ENCODE peak calls at places on chromosomes 11 and 22, in four cellular contexts. L is lung, C is breast epithelium, X is cardiac muscle cell. O is an unnamed sample. For H3K9me3, the result is how much of the 10 kb centered on the place peaks cover.

GRCh38 chr22:45548991-45549736 is 46.5 kb downstream of the FBLN1 start:
- DNase-seq in L (no peak), C (no peak), X (peak), O (peak)

GRCh38 chr11:104487035-104487775 is 323.3 kb upstream of the PDGFD start:
- DNase-seq in L (no peak), C (no peak), X (no peak), O (no peak)

GRCh38 chr22:35446365-35446764 is 46.4 kb downstream of the MCM5 start:
- DNase-seq in L (no peak), C (no peak), X (no peak), O (no peak)

GRCh38 chr11:114219559-114220349 is 76.4 kb upstream of the NNMT start:
- DNase-seq in L (peak), C (no peak), X (peak), O (no peak)

GRCh38 chr11:16924826-16925494 is 89.3 kb downstream of the PLEKHA7 start:
- DNase-seq in L (peak), C (peak), X (peak), O (no peak)

GRCh38 chr11:70717961-70718595 is 319.7 kb downstream of the CTTN start:
- DNase-seq in L (no peak), C (no peak), X (no peak), O (no peak)

GRCh38 chr11:3916962-3917361 is 61.5 kb downstream of the STIM1 start:
- DNase-seq in L (no peak), C (no peak), X (no peak), O (no peak)

GRCh38 chr11:48014917-48015316 is 34.6 kb downstream of the PTPRJ start:
- DNase-seq in L (no peak), C (no peak), X (no peak), O (no peak)

GRCh38 chr11:70931430-70931829 is 320.9 kb downstream of the SHANK2 start:
- DNase-seq in L (no peak), C (no peak), X (no peak), O (no peak)

GRCh38 chr22:35839811-35840739 is 122.4 kb downstream of the APOL5 start:
- DNase-seq in L (peak), C (peak), X (peak), O (peak)

GRCh38 chr11:104522650-104523049 is 358.7 kb upstream of the PDGFD start:
- DNase-seq in L (no peak), C (no peak), X (no peak), O (no peak)

GRCh38 chr11:12177739-12178338 is 67.4 kb downstream of the MICAL2 start:
- DNase-seq in L (no peak), C (no peak), X (peak), O (no peak)

GRCh38 chr11:76189682-76190081 is 16.6 kb downstream of the WNT11 start:
- DNase-seq in L (no peak), C (no peak), X (no peak), O (no peak)

GRCh38 chr11:74783241-74783871 is 34.7 kb downstream of the RNF169 start:
- DNase-seq in L (no peak), C (no peak), X (no peak), O (no peak)

GRCh38 chr11:114762437-114762836 is 84.1 kb downstream of the NXPE2 start:
- DNase-seq in L (peak), C (peak), X (peak), O (no peak)

GRCh38 chr22:44191036-44191454 is 10.3 kb downstream of the PARVG start:
- DNase-seq in L (no peak), C (no peak), X (no peak), O (no peak)

GRCh38 chr22:42363851-42364250 is 68.4 kb downstream of the NFAM1 start:
- DNase-seq in L (no peak), C (no peak), X (no peak), O (no peak)

GRCh38 chr22:23393721-23394320 is 186.3 kb downstream of the IGLL1 start:
- DNase-seq in L (no peak), C (peak), X (no peak), O (no peak)

GRCh38 chr11:2519879-2520735 is 75.3 kb downstream of the KCNQ1 start:
- DNase-seq in L (no peak), C (peak), X (no peak), O (no peak)

GRCh38 chr22:19929586-19930302 is 11.8 kb upstream of the COMT start:
- DNase-seq in L (no peak), C (no peak), X (no peak), O (no peak)

GRCh38 chr11:83836883-83837654 is 550.9 kb upstream of the CCDC90B start:
- DNase-seq in L (peak), C (no peak), X (peak), O (no peak)

GRCh38 chr22:41398921-41399320 is 17.2 kb downstream of the TEF start:
- DNase-seq in L (no peak), C (no peak), X (no peak), O (no peak)

GRCh38 chr11:128422576-128423370 is 164.6 kb downstream of the ETS1 start:
- DNase-seq in L (no peak), C (no peak), X (no peak), O (no peak)

GRCh38 chr22:40898850-40899357 is 37.0 kb upstream of the DNAJB7 start:
- DNase-seq in L (no peak), C (no peak), X (peak), O (no peak)

GRCh38 chr11:72326151-72326842 is 82.3 kb upstream of the PHOX2A start:
- DNase-seq in L (no peak), C (no peak), X (no peak), O (no peak)

GRCh38 chr11:114566273-114566672 is 6.6 kb upstream of the NXPE1 start:
- DNase-seq in L (no peak), C (no peak), X (no peak), O (no peak)

GRCh38 chr11:134647066-134647746 is 235.2 kb upstream of the B3GAT1 start:
- DNase-seq in L (no peak), C (peak), X (no peak), O (no peak)

DNA sequence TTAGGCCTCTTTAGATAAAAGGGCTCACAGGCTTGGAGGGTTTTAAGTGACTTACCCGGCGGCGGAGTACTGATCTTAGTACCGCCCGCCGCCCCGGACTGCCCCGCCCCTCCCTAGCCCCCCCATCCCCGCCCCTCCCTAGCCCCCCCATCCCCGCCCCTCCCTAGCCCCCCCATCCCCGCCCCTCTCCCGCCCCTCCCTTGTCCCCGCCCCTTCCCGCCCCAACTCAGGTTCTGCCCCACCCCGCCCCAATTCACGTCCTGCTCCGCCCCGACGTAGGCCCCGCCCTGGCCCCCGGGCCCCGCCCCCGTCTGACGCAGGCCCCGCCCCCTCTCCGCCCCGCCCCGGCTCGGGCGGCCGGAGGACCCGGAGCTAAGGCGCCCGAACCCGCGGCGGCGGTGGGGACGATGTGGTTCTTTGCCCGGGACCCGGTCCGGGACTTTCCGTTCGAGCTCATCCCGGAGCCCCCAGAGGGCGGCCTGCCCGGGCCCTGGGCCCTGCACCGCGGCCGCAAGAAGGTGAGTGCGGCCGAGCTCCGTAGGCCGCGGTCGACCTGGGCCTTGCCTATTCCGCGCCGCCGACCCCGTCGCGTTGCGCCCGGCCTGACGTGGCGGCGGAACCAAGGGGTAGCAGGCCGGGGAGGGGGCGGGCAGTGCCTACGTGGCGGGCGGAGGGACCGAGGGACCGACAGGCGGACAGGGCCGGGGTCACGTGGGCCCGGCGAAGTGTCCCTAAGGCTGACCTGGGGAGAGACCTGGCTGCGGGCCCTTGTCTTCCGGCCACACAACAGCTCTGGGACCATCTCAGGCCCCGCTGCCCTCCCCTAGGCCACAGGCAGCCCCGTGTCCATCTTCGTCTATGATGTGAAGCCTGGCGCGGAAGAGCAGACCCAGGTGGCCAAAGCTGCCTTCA is at the start of gene SCYL1:
- DNase-seq in L (peak), C (peak), X (peak), O (peak)
- TF ChIP-seq CTCF in L (no peak), C (no peak), X (no peak), O (no peak)

DNA sequence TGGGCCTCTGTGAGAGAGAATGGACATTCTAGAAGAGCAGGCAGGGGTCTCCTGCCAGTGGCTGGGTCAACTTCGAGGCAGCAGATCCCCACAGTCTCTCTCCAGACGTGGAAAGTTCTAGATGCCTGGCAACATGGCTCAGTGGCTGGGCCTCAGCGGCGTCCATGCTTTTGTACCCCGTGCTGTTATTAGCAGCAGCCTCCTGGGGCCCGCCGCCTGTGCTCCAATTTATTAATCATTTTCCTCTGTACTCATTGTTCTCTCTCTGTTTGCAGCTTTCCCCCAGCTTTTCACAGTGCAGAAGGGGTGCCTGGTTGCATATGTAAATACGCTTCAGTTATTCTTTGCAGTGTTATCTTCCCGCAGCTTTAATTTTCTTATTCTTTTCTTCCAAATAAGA is 515.1 kb downstream of the TBC1D22A start:
- DNase-seq in L (no peak), C (no peak), X (no peak), O (no peak)
- H3K9me3 ChIP-seq in L (under half), C (under half), X (under half), O (under half)

GRCh38 chr11:58567889-58568512 is 7.7 kb downstream of the LPXN start:
- DNase-seq in L (peak), C (peak), X (peak), O (no peak)
- TF ChIP-seq CTCF in L (peak), C (peak), X (peak), O (peak)

GRCh38 chr11:38384568-38384967 is 1786.5 kb upstream of the RAG2 start:
- DNase-seq in L (no peak), C (no peak), X (no peak), O (no peak)
- H3K9me3 ChIP-seq in L (under half), C (under half), X (under half), O (under half)

GRCh38 chr11:20647976-20648565 is 21.3 kb upstream of the NELL1 start:
- DNase-seq in L (peak), C (no peak), X (peak), O (no peak)
- TF ChIP-seq CTCF in L (peak), C (peak), X (peak), O (peak)

GRCh38 chr11:102830328-102830727 is 13.1 kb downstream of the MMP3 start:
- DNase-seq in L (no peak), C (no peak), X (no peak), O (no peak)

GRCh38 chr11:102833731-102834130 is 9.7 kb downstream of the MMP3 start:
- DNase-seq in L (no peak), C (no peak), X (no peak), O (no peak)

GRCh38 chr11:102831128-102831708 is 12.2 kb downstream of the MMP3 start:
- DNase-seq in L (no peak), C (no peak), X (peak), O (no peak)

GRCh38 chr11:102831709-102832492 is 11.5 kb downstream of the MMP3 start:
- DNase-seq in L (no peak), C (no peak), X (no peak), O (no peak)

DNA sequence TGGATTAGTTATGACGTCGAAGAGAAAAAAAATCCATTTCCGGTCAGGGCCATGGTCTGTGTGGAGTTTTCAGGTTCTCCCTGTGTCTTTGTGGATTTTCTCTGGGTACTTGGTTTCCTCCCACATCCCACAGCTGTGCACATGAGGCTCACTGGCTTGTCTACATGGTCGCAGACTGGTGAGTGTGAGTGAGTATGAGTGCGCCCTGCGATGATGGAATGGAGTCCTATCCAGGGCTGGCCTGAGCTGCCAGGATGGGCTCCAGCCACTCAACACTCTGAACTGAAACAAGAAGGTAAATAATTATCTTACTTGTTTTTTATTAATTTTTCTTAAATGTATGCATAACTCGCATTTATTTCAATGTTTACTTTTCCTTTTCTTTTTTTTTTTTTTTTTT is 10.8 kb downstream of the MMP3 start:
- DNase-seq in L (no peak), C (no peak), X (no peak), O (no peak)
- H3K9me3 ChIP-seq in L (under half), C (under half), X (under half), O (under half)

O was measured in esophagus muscularis mucosa.